ENCODE peak calls at places on chromosome 22, in seven cellular contexts. K, T, B, Q, L, F and D are unnamed samples.

GRCh38 chr22:44730034-44730433 is 22.3 kb upstream of the ARHGAP8 start:
- DNase-seq in B (no peak), Q (peak), T (no peak), F (no peak), K (no peak), L (no peak), D (no peak)

GRCh38 chr22:22692707-22693530 is 48.5 kb downstream of the GGTLC2 start:
- DNase-seq in K (no peak), Q (peak), B (peak), F (peak), L (peak), T (peak), D (peak)

GRCh38 chr22:40120783-40121182 is 56.9 kb upstream of the TNRC6B start:
- DNase-seq in K (no peak), B (no peak), T (no peak), Q (no peak), F (no peak), L (peak), D (peak)

GRCh38 chr22:23055448-23056179 is 14.7 kb upstream of the GNAZ start:
- DNase-seq in Q (no peak), B (no peak), K (no peak), L (no peak), T (no peak), F (no peak), D (no peak)

GRCh38 chr22:16866167-16866566 is 41.0 kb upstream of the XKR3 start:
- DNase-seq in L (no peak), Q (no peak), K (no peak), F (no peak), B (no peak), T (no peak), D (peak)

GRCh38 chr22:27670701-27671412 is 130.7 kb downstream of the MN1 start:
- DNase-seq in T (no peak), Q (no peak), F (no peak), K (no peak), L (peak), B (no peak), D (no peak)

GRCh38 chr22:20569059-20570058 is 61.9 kb downstream of the MED15 start:
- DNase-seq in K (no peak), F (peak), Q (peak), B (peak), T (no peak), L (no peak), D (peak)

GRCh38 chr22:46045459-46046298 is 68.7 kb upstream of the WNT7B start:
- DNase-seq in T (no peak), Q (no peak), K (no peak), F (no peak), L (no peak), B (no peak), D (no peak)

GRCh38 chr22:45357492-45357891 is 47.8 kb downstream of the FAM118A start:
- DNase-seq in L (no peak), F (no peak), T (no peak), Q (no peak), B (no peak), K (no peak), D (no peak)

GRCh38 chr22:18091916-18092526 is 14.2 kb downstream of the PEX26 start:
- DNase-seq in Q (no peak), F (peak), L (peak), T (no peak), B (peak), K (no peak), D (peak)

GRCh38 chr22:47055073-47055355 is 292.6 kb downstream of the TBC1D22A start:
- DNase-seq in T (no peak), K (no peak), B (no peak), L (no peak), F (no peak), Q (no peak), D (no peak)

GRCh38 chr22:45216133-45217003 is 24.3 kb downstream of the KIAA0930 start:
- DNase-seq in T (no peak), B (peak), L (no peak), Q (peak), K (no peak), F (no peak), D (peak)

GRCh38 chr22:20431520-20432237 is 5.9 kb downstream of the SCARF2 start:
- DNase-seq in Q (no peak), T (peak), B (no peak), L (no peak), F (no peak), K (no peak), D (no peak)

GRCh38 chr22:31734512-31734911 is 15.4 kb downstream of the PRR14L start:
- DNase-seq in K (no peak), Q (peak), L (no peak), F (no peak), T (peak), B (peak), D (peak)

GRCh38 chr22:17043521-17043920 is 35.5 kb upstream of the GAB4 start:
- DNase-seq in B (no peak), T (no peak), K (no peak), F (no peak), Q (no peak), L (no peak), D (no peak)

GRCh38 chr22:26460202-26460601 is 23.4 kb downstream of the HPS4 start:
- DNase-seq in K (no peak), L (no peak), F (no peak), B (no peak), Q (no peak), T (no peak), D (no peak)

GRCh38 chr22:40193429-40194421 is 16.0 kb downstream of the TNRC6B start:
- DNase-seq in T (no peak), F (no peak), K (no peak), Q (peak), L (peak), B (peak), D (peak)

GRCh38 chr22:40289991-40290459 is 56.3 kb upstream of the ADSL start:
- DNase-seq in K (no peak), L (no peak), Q (peak), F (peak), B (no peak), T (no peak), D (no peak)

GRCh38 chr22:21909871-21910270 is 42.4 kb upstream of the MAPK1 start:
- DNase-seq in K (no peak), Q (no peak), B (no peak), T (no peak), L (no peak), F (no peak), D (no peak)

GRCh38 chr22:26889794-26890193 is 232.4 kb downstream of the MIAT start:
- DNase-seq in K (no peak), Q (peak), B (no peak), L (no peak), T (no peak), F (no peak), D (no peak)

DNA sequence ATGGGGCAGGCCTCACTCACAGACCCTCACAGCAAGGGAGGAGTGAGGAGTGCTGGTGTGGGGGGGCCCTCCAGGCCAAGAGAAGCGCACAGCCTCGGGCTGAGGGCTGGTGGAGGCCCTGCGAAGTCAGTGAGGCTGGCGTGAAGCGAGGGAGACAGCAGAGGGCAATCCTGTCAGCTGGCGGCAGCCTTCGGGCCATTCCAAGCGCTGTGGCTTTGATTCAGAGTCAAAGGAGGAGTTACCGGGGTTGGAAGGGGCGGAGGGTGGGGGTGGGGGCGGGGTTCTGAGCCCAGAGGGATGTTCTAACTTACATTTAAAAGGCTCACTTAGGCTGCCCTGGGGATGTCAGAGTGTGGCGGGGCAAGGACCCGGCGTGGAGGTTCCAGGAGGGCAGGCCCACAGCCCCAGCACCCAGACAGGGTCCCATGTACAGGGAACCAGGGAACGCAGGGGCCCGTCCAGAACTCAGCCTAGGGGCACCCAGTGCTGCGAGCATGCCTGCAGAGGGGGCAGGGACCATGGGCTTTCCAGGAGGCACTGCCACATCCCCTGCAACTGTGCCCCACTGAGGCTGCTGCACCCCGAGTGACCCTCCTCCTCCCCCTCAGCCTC is 39.5 kb upstream of the TTLL12 start:
- DNase-seq in L (no peak), F (no peak), Q (peak), B (peak), T (peak), K (no peak), D (no peak)
- TF ChIP-seq CTCF in L (no peak), F (no peak), Q (no peak), B (no peak), T (no peak), K (no peak), D (no peak)

GRCh38 chr22:42365942-42366660 is 66.1 kb downstream of the NFAM1 start:
- DNase-seq in T (no peak), L (no peak), Q (no peak), K (no peak), B (no peak), F (no peak), D (no peak)

GRCh38 chr22:42368379-42369249 is 63.6 kb downstream of the NFAM1 start:
- DNase-seq in L (no peak), B (no peak), T (no peak), F (peak), K (no peak), Q (no peak), D (no peak)

GRCh38 chr22:42369250-42370041 is 62.8 kb downstream of the NFAM1 start:
- DNase-seq in Q (peak), B (peak), K (peak), T (peak), L (peak), F (peak), D (peak)

GRCh38 chr22:42366815-42367581 is 65.2 kb downstream of the NFAM1 start:
- DNase-seq in B (no peak), Q (no peak), T (no peak), K (no peak), F (no peak), L (no peak), D (no peak)

DNA sequence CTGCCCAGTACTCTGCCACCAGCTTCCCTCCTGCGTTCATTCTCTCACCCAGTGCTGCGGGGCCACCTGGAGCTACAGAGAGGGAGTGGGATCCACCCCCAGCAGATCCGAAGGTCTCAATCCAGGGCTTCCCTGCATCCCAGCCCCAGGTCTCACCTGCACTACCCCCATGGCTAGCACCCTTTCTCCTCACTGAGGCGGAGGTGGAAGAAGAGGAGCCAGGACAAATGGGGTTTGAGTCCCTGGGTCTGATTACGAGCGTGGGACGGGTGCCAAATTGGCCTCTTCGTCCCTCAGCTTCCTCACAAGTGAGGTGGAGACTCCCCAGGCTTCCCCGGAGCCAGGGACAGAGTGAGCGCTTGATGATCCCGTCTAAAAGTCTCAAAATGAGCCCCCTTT is 64.2 kb downstream of the NFAM1 start:
- DNase-seq in F (no peak), Q (no peak), B (no peak), L (no peak), T (no peak), K (no peak), D (no peak)
- H3K4me3 ChIP-seq in F (peak), Q (no peak), B (no peak), L (no peak), T (peak), K (peak), D (no peak)

DNA sequence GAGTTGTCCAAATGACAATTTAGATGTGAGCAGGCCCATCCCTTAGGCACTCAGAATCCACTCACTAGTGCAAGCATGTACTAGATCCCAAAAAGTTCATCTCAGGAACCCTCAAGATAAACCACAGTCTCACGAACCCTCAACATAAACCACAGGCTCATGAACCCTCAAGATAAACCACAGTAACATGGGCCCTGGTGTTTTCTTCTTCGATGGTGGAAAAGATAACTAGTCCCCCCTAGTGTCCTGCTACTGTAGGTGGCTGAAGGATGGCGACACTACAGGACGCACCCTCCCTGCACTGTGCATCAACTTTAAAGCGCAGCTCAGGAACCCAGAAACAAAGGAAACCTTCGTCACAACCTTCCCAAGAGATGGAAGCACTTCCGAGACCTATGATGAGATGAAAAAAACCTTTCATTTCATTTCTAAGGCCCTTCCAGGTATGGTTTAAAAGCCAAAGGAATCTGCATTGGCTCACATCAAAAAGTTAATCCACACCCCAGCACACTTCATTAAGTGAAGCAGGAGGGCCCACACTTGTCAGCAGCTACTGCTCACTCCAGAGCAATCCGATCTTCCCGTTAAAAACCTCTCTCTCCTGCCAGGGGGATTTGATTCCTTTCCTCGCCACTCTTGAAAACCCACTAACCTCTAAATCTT is 2.4 kb downstream of the LARGE1 start:
- DNase-seq in K (no peak), F (no peak), T (peak), Q (peak), B (peak), L (no peak), D (peak)
- TF ChIP-seq CTCF in K (peak), F (no peak), T (no peak), Q (peak), B (peak), L (no peak), D (peak)

GRCh38 chr22:29043906-29044575 is 17.6 kb downstream of the C22orf31 start:
- DNase-seq in L (peak), Q (peak), T (no peak), K (no peak), B (peak), F (no peak), D (peak)

GRCh38 chr22:29040385-29041275 is 21.0 kb downstream of the C22orf31 start:
- DNase-seq in B (peak), F (peak), Q (peak), K (peak), T (peak), L (peak), D (peak)

GRCh38 chr22:29048822-29049654 is 12.6 kb downstream of the C22orf31 start:
- DNase-seq in T (no peak), L (no peak), Q (no peak), F (no peak), K (no peak), B (no peak), D (no peak)

GRCh38 chr22:29041408-29041807 is 20.2 kb downstream of the C22orf31 start:
- DNase-seq in F (no peak), L (peak), B (peak), K (no peak), T (no peak), Q (peak), D (peak)

DNA sequence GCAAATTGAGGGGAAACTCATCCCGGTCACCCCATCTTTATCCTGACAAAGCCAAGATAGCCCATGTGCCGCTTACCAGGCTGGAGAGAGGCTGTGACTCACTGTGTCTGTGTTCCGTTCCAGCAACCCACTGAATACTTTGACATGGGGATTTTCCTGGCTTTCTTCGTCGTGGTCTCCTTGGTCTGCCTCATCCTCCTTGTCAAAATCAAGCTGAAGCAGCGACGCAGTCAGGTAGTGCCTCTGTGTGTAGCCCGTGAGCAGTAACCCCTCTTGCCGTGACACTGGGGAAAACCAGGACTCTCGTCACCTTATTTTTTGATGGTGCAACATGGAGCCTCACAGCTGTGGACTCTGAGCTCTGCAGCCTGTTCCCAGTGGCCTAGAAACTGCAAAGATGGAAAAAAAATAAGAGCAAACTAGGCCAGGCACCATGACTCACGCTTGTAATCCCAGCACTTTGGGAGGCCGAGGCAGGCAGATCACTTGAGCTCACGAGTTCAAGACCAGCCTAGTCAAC is 16.9 kb downstream of the C22orf31 start:
- DNase-seq in B (peak), L (peak), T (no peak), K (no peak), Q (peak), F (no peak), D (peak)
- H3K4me3 ChIP-seq in B (no peak), L (no peak), T (no peak), K (no peak), Q (no peak), F (no peak), D (no peak)

GRCh38 chr22:30694638-30695350 is at the start of gene OSBP2:
- DNase-seq in K (no peak), F (no peak), B (no peak), L (peak), T (peak), Q (no peak), D (no peak)
- TF ChIP-seq CTCF in K (no peak), F (no peak), B (no peak), L (no peak), T (no peak), Q (no peak), D (no peak)

GRCh38 chr22:49657275-49657973 is 170.2 kb downstream of the BRD1 start:
- DNase-seq in K (no peak), L (peak), T (no peak), Q (no peak), F (peak), B (no peak), D (no peak)

GRCh38 chr22:49657974-49658550 is 169.6 kb downstream of the BRD1 start:
- DNase-seq in L (no peak), B (no peak), T (no peak), K (no peak), F (no peak), Q (no peak), D (no peak)

GRCh38 chr22:49656291-49656851 is 171.3 kb downstream of the BRD1 start:
- DNase-seq in B (no peak), F (no peak), K (no peak), T (no peak), L (no peak), Q (no peak), D (no peak)

GRCh38 chr22:49658902-49659280 is 168.8 kb downstream of the BRD1 start:
- DNase-seq in B (no peak), L (no peak), T (no peak), K (no peak), F (no peak), Q (no peak), D (no peak)

GRCh38 chr22:49655168-49655812 is 172.4 kb downstream of the BRD1 start:
- DNase-seq in Q (no peak), L (no peak), K (no peak), F (no peak), T (no peak), B (no peak), D (no peak)
- H3K4me3 ChIP-seq in Q (no peak), L (no peak), K (no peak), F (no peak), T (no peak), B (no peak), D (no peak)

GRCh38 chr22:36454916-36455570 is 26.4 kb downstream of the TXN2 start:
- DNase-seq in K (no peak), T (peak), B (peak), Q (peak), F (peak), L (peak), D (peak)

GRCh38 chr22:36453266-36453607 is 28.2 kb downstream of the TXN2 start:
- DNase-seq in L (no peak), K (no peak), B (no peak), T (no peak), F (peak), Q (no peak), D (no peak)

GRCh38 chr22:36453855-36454378 is 27.5 kb downstream of the TXN2 start:
- DNase-seq in L (no peak), Q (no peak), B (no peak), F (no peak), K (no peak), T (no peak), D (no peak)

GRCh38 chr22:36449776-36450175 is 31.7 kb downstream of the TXN2 start:
- DNase-seq in T (no peak), Q (no peak), F (no peak), K (no peak), B (no peak), L (no peak), D (no peak)

GRCh38 chr22:36452473-36453265 is 28.8 kb downstream of the TXN2 start:
- DNase-seq in T (no peak), K (no peak), L (no peak), B (no peak), Q (no peak), F (no peak), D (no peak)
- TF ChIP-seq CTCF in T (no peak), K (no peak), L (no peak), B (no peak), Q (no peak), F (no peak), D (no peak)

DNA sequence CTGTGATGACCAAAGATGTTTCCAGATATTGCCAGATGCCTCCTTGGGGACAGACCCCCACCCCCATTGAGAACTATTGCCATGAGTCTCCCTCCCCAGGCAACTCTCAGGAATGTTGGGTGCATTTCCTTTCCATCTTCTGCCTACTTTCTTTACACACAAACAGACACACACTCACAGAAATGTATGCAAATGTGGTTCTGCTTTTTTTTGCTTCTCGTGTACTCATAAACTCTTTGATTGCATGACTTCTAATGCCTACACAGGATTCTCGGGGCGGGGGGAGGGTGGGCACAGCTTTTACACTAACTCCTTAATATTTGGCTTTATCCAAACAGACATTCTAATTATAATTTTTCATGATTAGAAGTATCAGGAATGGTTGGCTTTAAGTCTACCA is 53.3 kb upstream of the SUSD2 start:
- DNase-seq in Q (no peak), L (no peak), B (no peak), F (no peak), K (no peak), T (no peak), D (no peak)
- H3K4me3 ChIP-seq in Q (no peak), L (no peak), B (no peak), F (no peak), K (no peak), T (no peak), D (no peak)

GRCh38 chr22:24175160-24175808 is 6.0 kb upstream of the SUSD2 start:
- DNase-seq in K (no peak), Q (peak), F (peak), T (peak), L (peak), B (peak), D (peak)
- TF ChIP-seq CTCF in K (peak), Q (peak), F (peak), T (peak), L (peak), B (peak), D (peak)